ENCODE peak calls at places on chromosomes 2 and 18, in ten cellular contexts. B is vagina; I is body of pancreas; T is right cardiac atrium; M is neural progenitor cell; Q is CD4-positive, alpha-beta T cell; H is CD4-positive, CD25-positive, alpha-beta regulatory T cell; O is transverse colon; Y is Peyer's patch; G is brain microvascular endothelial cell. D is an unnamed sample.

GRCh38 chr2:188449570-188449969 is 157.9 kb downstream of the GULP1 start:
- DNase-seq in B (no peak), I (no peak), T (no peak), M (no peak), Q (no peak), H (no peak), O (no peak), Y (no peak), G (no peak), D (no peak)

GRCh38 chr2:235607541-235608199 is 113.8 kb downstream of the AGAP1 start:
- DNase-seq in B (no peak), I (no peak), T (no peak), M (no peak), Q (no peak), H (no peak), O (no peak), Y (no peak), G (peak; percentile 52), D (no peak)

GRCh38 chr18:50447952-50448351 is 73.1 kb downstream of the SKA1 start:
- DNase-seq in B (no peak), I (no peak), T (no peak), M (no peak), Q (no peak), H (no peak), O (no peak), Y (no peak), G (no peak), D (no peak)

GRCh38 chr2:98445167-98445522 is 487 bp downstream of the INPP4A start:
- DNase-seq in B (no peak), I (no peak), T (peak; percentile 61), M (no peak), Q (no peak), H (no peak), O (no peak), Y (no peak), G (no peak), D (no peak)

GRCh38 chr2:129069875-129070594 is 751.4 kb upstream of the HS6ST1 start:
- DNase-seq in B (no peak), I (peak; percentile 69), T (peak; percentile 47), M (no peak), Q (no peak), H (no peak), O (peak; percentile 76), Y (peak; percentile 57), G (no peak), D (no peak)

GRCh38 chr2:1701556-1702185 is 42.6 kb downstream of the PXDN start:
- DNase-seq in B (no peak), I (no peak), T (no peak), M (peak; percentile 50), Q (no peak), H (no peak), O (no peak), Y (no peak), G (no peak), D (peak; percentile 70)

GRCh38 chr18:12516049-12516677 is 108.4 kb downstream of the PRELID3A start:
- DNase-seq in B (no peak), I (no peak), T (no peak), M (no peak), Q (no peak), H (no peak), O (no peak), Y (no peak), G (peak; percentile 4), D (no peak)

GRCh38 chr2:129766594-129766993 is 212.9 kb upstream of the RAB6C start:
- DNase-seq in B (no peak), I (no peak), T (no peak), M (no peak), Q (no peak), H (no peak), O (no peak), Y (no peak), G (no peak), D (no peak)

GRCh38 chr2:100978582-100979051 is 23.5 kb upstream of the RPL31 start:
- DNase-seq in B (no peak), I (no peak), T (peak; percentile 62), M (no peak), Q (no peak), H (no peak), O (peak; percentile 20), Y (peak; percentile 47), G (peak; percentile 21), D (no peak)

GRCh38 chr2:185239491-185239890 is 499.1 kb upstream of the FSIP2 start:
- DNase-seq in B (no peak), I (no peak), T (no peak), M (no peak), Q (no peak), H (no peak), O (no peak), Y (no peak), G (no peak), D (no peak)

GRCh38 chr2:65361623-65362022 is 70.8 kb downstream of the SPRED2 start:
- DNase-seq in B (no peak), I (no peak), T (no peak), M (no peak), Q (no peak), H (no peak), O (no peak), Y (no peak), G (peak; percentile 59), D (no peak)

GRCh38 chr2:47218066-47218581 is 63.0 kb upstream of the STPG4 start:
- DNase-seq in B (no peak), I (no peak), T (no peak), M (no peak), Q (no peak), H (no peak), O (peak; percentile 79), Y (peak; percentile 57), G (no peak), D (no peak)

GRCh38 chr2:64338910-64339500 is 115.0 kb upstream of the LGALSL start:
- DNase-seq in B (no peak), I (no peak), T (no peak), M (no peak), Q (peak; percentile 16), H (no peak), O (no peak), Y (peak; percentile 19), G (peak; percentile 81), D (no peak)

GRCh38 chr2:88054300-88055048 is 1.1 kb downstream of the KRCC1 start:
- DNase-seq in B (no peak), I (no peak), T (no peak), M (no peak), Q (no peak), H (no peak), O (no peak), Y (peak; percentile 52), G (peak; percentile 3), D (no peak)

GRCh38 chr18:9531791-9532410 is 56.6 kb downstream of the RALBP1 start:
- DNase-seq in B (no peak), I (no peak), T (no peak), M (no peak), Q (no peak), H (no peak), O (no peak), Y (no peak), G (peak; percentile 22), D (no peak)

GRCh38 chr18:59057969-59058368 is 81.7 kb upstream of the SEC11C start:
- DNase-seq in B (no peak), I (no peak), T (no peak), M (no peak), Q (no peak), H (no peak), O (no peak), Y (no peak), G (peak; percentile 25), D (no peak)

GRCh38 chr2:135023886-135024285 is 23.4 kb downstream of the MAP3K19 start:
- DNase-seq in B (no peak), I (no peak), T (no peak), M (no peak), Q (no peak), H (no peak), O (no peak), Y (no peak), G (no peak), D (no peak)

GRCh38 chr2:233258211-233258610 is 6.7 kb downstream of the ATG16L1 start:
- DNase-seq in B (no peak), I (no peak), T (no peak), M (no peak), Q (no peak), H (no peak), O (no peak), Y (peak; percentile 27), G (no peak), D (no peak)
- H3K27ac ChIP-seq in B (no peak overlapping the region), I (no peak overlapping the region), T (no peak overlapping the region), M (no peak overlapping the region), Q (no peak overlapping the region), H (no peak overlapping the region), O (no peak overlapping the region), Y (no peak overlapping the region), G (no peak overlapping the region), D (no peak overlapping the region)

GRCh38 chr2:55136138-55136541 is 85.9 kb upstream of the RTN4 start:
- DNase-seq in B (no peak), I (no peak), T (no peak), M (no peak), Q (no peak), H (no peak), O (peak; percentile 41), Y (peak; percentile 55), G (no peak), D (no peak)
- H3K27ac ChIP-seq in B (no peak overlapping the region), I (no peak overlapping the region), T (no peak overlapping the region), M (no peak overlapping the region), Q (no peak overlapping the region), H (no peak overlapping the region), O (peak overlapping the region; percentile 76), Y (peak overlapping the region; percentile 23), G (no peak overlapping the region), D (no peak overlapping the region)

GRCh38 chr18:34207344-34207851 is 17.3 kb downstream of the NOL4 start:
- DNase-seq in B (no peak), I (no peak), T (no peak), M (no peak), Q (no peak), H (no peak), O (no peak), Y (no peak), G (no peak), D (no peak)
- H3K27ac ChIP-seq in B (no peak overlapping the region), I (no peak overlapping the region), T (no peak overlapping the region), M (no peak overlapping the region), Q (no peak overlapping the region), H (no peak overlapping the region), O (no peak overlapping the region), Y (no peak overlapping the region), G (no peak overlapping the region), D (no peak overlapping the region)

GRCh38 chr2:217667545-217667944 is 335.2 kb downstream of the TNS1 start:
- DNase-seq in B (no peak), I (no peak), T (peak; percentile 71), M (no peak), Q (no peak), H (no peak), O (no peak), Y (no peak), G (no peak), D (no peak)

GRCh38 chr2:217664761-217665160 is 338.0 kb downstream of the TNS1 start:
- DNase-seq in B (no peak), I (no peak), T (no peak), M (no peak), Q (no peak), H (no peak), O (no peak), Y (no peak), G (no peak), D (no peak)

GRCh38 chr2:217669831-217670230 is 333.0 kb downstream of the TNS1 start:
- DNase-seq in B (no peak), I (no peak), T (no peak), M (no peak), Q (no peak), H (no peak), O (no peak), Y (no peak), G (no peak), D (no peak)

GRCh38 chr2:217662984-217663602 is 339.7 kb downstream of the TNS1 start:
- DNase-seq in B (no peak), I (no peak), T (no peak), M (no peak), Q (no peak), H (no peak), O (no peak), Y (no peak), G (no peak), D (no peak)

GRCh38 chr2:217666338-217666737 is 336.5 kb downstream of the TNS1 start:
- DNase-seq in B (no peak), I (no peak), T (no peak), M (no peak), Q (no peak), H (no peak), O (no peak), Y (no peak), G (no peak), D (no peak)
- H3K27ac ChIP-seq in B (peak overlapping the region; percentile 69), I (no peak overlapping the region), T (no peak overlapping the region), M (no peak overlapping the region), Q (no peak overlapping the region), H (no peak overlapping the region), O (no peak overlapping the region), Y (no peak overlapping the region), G (no peak overlapping the region), D (no peak overlapping the region)